ENCODE peak calls at places on chromosome 15, in five cellular contexts. V, K, R, F and Z are unnamed samples.
A peak's percentile ranks its signal among the peaks of the same experiment; 100 is the strongest.

GRCh38 chr15:80832676-80833075 is 53.5 kb downstream of the CEMIP start:
- DNase-seq in F (no peak), V (no peak), R (no peak), K (no peak), Z (no peak)

GRCh38 chr15:40285151-40285898 is 2.5 kb upstream of the ANKRD63 start:
- DNase-seq in K (no peak), F (no peak), V (no peak), R (no peak), Z (peak; percentile 49)

GRCh38 chr15:51846463-51847230 is 17.2 kb downstream of the TMOD3 start:
- DNase-seq in F (no peak), V (peak; percentile 93), K (no peak), R (peak; percentile 40), Z (peak; percentile 80)

GRCh38 chr15:75672646-75673425 is 25.1 kb downstream of the SNX33 start:
- DNase-seq in F (no peak), R (no peak), V (peak; percentile 87), K (no peak), Z (peak; percentile 97)

GRCh38 chr15:35657679-35658201 is 111.8 kb upstream of the DPH6 start:
- DNase-seq in R (no peak), K (no peak), F (no peak), V (peak; percentile 51), Z (no peak)

GRCh38 chr15:59941612-59942011 is 62.5 kb upstream of the FOXB1 start:
- DNase-seq in R (no peak), K (no peak), V (no peak), F (no peak), Z (no peak)

GRCh38 chr15:71760852-71761251 is 49.5 kb upstream of the NR2E3 start:
- DNase-seq in F (no peak), R (no peak), V (no peak), K (no peak), Z (no peak)

GRCh38 chr15:80567721-80568157 is 127.4 kb upstream of the ABHD17C start:
- DNase-seq in K (peak; percentile 73), V (peak; percentile 95), R (peak; percentile 22), F (no peak), Z (peak; percentile 83)

GRCh38 chr15:36807134-36807764 is 227.8 kb downstream of the CDIN1 start:
- DNase-seq in F (no peak), K (no peak), V (no peak), R (no peak), Z (no peak)

GRCh38 chr15:63891079-63891762 is 57.5 kb upstream of the HERC1 start:
- DNase-seq in V (peak; percentile 85), K (no peak), R (no peak), F (peak; percentile 75), Z (peak; percentile 76)

GRCh38 chr15:72175186-72176044 is 22.2 kb downstream of the GRAMD2A start:
- DNase-seq in R (no peak), K (no peak), F (no peak), V (no peak), Z (no peak)

GRCh38 chr15:41727143-41727542 is 47.1 kb upstream of the MAPKBP1 start:
- DNase-seq in R (no peak), K (peak; percentile 14), V (peak; percentile 25), F (no peak), Z (no peak)

GRCh38 chr15:72939855-72940631 is 112.2 kb upstream of the NEO1 start:
- DNase-seq in F (no peak), K (no peak), V (no peak), R (no peak), Z (no peak)

GRCh38 chr15:98800437-98801233 is 152.3 kb downstream of the IGF1R start:
- DNase-seq in F (no peak), V (peak; percentile 96), R (no peak), K (peak; percentile 56), Z (peak; percentile 89)

GRCh38 chr15:58909616-58910015 is 23.9 kb downstream of the SLTM start:
- DNase-seq in F (no peak), R (no peak), V (no peak), K (no peak), Z (peak; percentile 20)

GRCh38 chr15:47466357-47466756 is 250.9 kb upstream of the SEMA6D start:
- DNase-seq in K (no peak), R (peak; percentile 77), V (peak; percentile 67), F (no peak), Z (peak; percentile 4)

GRCh38 chr15:55937040-55937439 is 56.4 kb downstream of the NEDD4 start:
- DNase-seq in F (no peak), R (no peak), K (no peak), V (peak; percentile 80), Z (peak; percentile 32)

GRCh38 chr15:42650208-42651066 is 75.0 kb downstream of the STARD9 start:
- DNase-seq in F (peak; percentile 45), K (peak; percentile 55), V (peak; percentile 90), R (peak; percentile 74), Z (peak; percentile 77)

GRCh38 chr15:88020806-88021205 is 235.7 kb downstream of the NTRK3 start:
- DNase-seq in K (no peak), V (no peak), F (no peak), R (no peak), Z (no peak)

GRCh38 chr15:45630958-45631691 is 3.7 kb upstream of the SQOR start:
- DNase-seq in V (peak; percentile 73), K (peak; percentile 89), R (peak; percentile 91), F (no peak), Z (peak; percentile 68)

GRCh38 chr15:71517751-71518150 is 292.6 kb upstream of the NR2E3 start:
- DNase-seq in F (no peak), K (no peak), V (no peak), R (no peak), Z (no peak)